ENCODE peak calls at places on chromosomes 11 and 22, in four cellular contexts. P is HEK293T, O is omental fat pad, D is gastrocnemius medialis. T is an unnamed sample.

GRCh38 chr22:45096256-45096907 is 67.3 kb upstream of the NUP50 start:
- DNase-seq in O (no peak), D (no peak), P (peak), T (peak)

GRCh38 chr11:69356703-69357457 is 62.9 kb downstream of the MYEOV start:
- DNase-seq in P (no peak), D (no peak), O (no peak), T (no peak)

GRCh38 chr11:119567667-119568582 is 145.0 kb upstream of the THY1 start:
- DNase-seq in D (no peak), P (no peak), O (no peak), T (peak)

GRCh38 chr11:110907629-110908028 is 195.4 kb upstream of the ARHGAP20 start:
- DNase-seq in O (no peak), P (no peak), D (no peak), T (peak)

GRCh38 chr11:12731841-12732336 is 57.7 kb downstream of the TEAD1 start:
- DNase-seq in D (no peak), O (no peak), P (no peak), T (peak)

GRCh38 chr11:34891611-34892010 is 24.6 kb downstream of the APIP start:
- DNase-seq in O (no peak), D (no peak), P (no peak), T (no peak)

GRCh38 chr11:57358543-57358961 is 20.4 kb downstream of the P2RX3 start:
- DNase-seq in P (no peak), O (no peak), D (no peak), T (no peak)

GRCh38 chr22:19523240-19524169 is 705 bp downstream of the CLDN5 start:
- DNase-seq in O (no peak), D (no peak), P (no peak), T (no peak)

GRCh38 chr11:33065445-33066178 is 26.2 kb downstream of the TCP11L1 start:
- DNase-seq in D (peak), O (no peak), P (peak), T (no peak)

GRCh38 chr11:128288368-128288767 is 299.0 kb downstream of the ETS1 start:
- DNase-seq in O (no peak), P (no peak), D (no peak), T (no peak)

GRCh38 chr22:17596226-17596625 is 32.3 kb downstream of the ATP6V1E1 start:
- DNase-seq in D (no peak), O (no peak), P (no peak), T (no peak)

GRCh38 chr11:35658028-35658948 is 4.3 kb upstream of the TRIM44 start:
- DNase-seq in D (no peak), P (no peak), O (no peak), T (no peak)

T was measured in HS-5.